ENCODE peak calls at places on chromosomes 3 and 15, in five cellular contexts. T, D, H, A and I are unnamed samples.

GRCh38 chr3:198019115-198019514 is 59.1 kb downstream of the LMLN start:
- DNase-seq in D (no peak), H (no peak), A (no peak), T (no peak), I (no peak)

GRCh38 chr3:139289866-139290524 is 53.8 kb upstream of the MRPS22 start:
- DNase-seq in H (no peak), T (no peak), D (no peak), A (no peak), I (no peak)

GRCh38 chr3:63975705-63976104 is 47.6 kb downstream of the PSMD6 start:
- DNase-seq in D (no peak), T (no peak), H (no peak), A (peak; percentile 61), I (no peak)

GRCh38 chr3:127419140-127419539 is 131.3 kb upstream of the PRR20G start:
- DNase-seq in D (no peak), H (no peak), A (no peak), T (peak; percentile 42), I (no peak)

GRCh38 chr3:45885979-45886711 is at the start of gene CCR9:
- DNase-seq in D (no peak), H (no peak), A (no peak), T (no peak), I (no peak)

GRCh38 chr15:83983634-83984458 is 251.7 kb upstream of the GOLGA6L4 start:
- DNase-seq in D (no peak), T (peak; percentile 44), H (no peak), A (no peak), I (no peak)

GRCh38 chr3:147324356-147324755 is 82.0 kb downstream of the ZIC4 start:
- DNase-seq in T (no peak), H (no peak), D (no peak), A (no peak), I (no peak)

GRCh38 chr3:184805351-184806038 is 6.5 kb upstream of the VPS8 start:
- DNase-seq in H (no peak), A (peak; percentile 28), T (no peak), D (no peak), I (peak; percentile 16)

GRCh38 chr3:133038731-133039398 is 674 bp downstream of the TMEM108 start:
- DNase-seq in D (peak; percentile 42), T (peak; percentile 69), A (no peak), H (no peak), I (peak; percentile 76)

GRCh38 chr3:45870099-45870498 is 16.2 kb upstream of the CCR9 start:
- DNase-seq in H (no peak), A (no peak), T (no peak), D (no peak), I (no peak)

GRCh38 chr15:40252141-40252437 is 13.2 kb downstream of the PAK6 start:
- DNase-seq in T (no peak), D (no peak), H (no peak), A (no peak), I (no peak)

GRCh38 chr3:177498037-177498857 is 301.0 kb upstream of the TBL1XR1 start:
- DNase-seq in A (no peak), T (peak; percentile 19), H (peak; percentile 52), D (no peak), I (no peak)

GRCh38 chr15:78306176-78306774 is 6.9 kb upstream of the SKIC8 start:
- DNase-seq in T (peak; percentile 58), H (peak; percentile 76), D (no peak), A (peak; percentile 78), I (peak; percentile 36)

GRCh38 chr15:60408438-60409105 is 10.8 kb upstream of the ANXA2 start:
- DNase-seq in T (no peak), H (peak; percentile 88), D (no peak), A (peak; percentile 81), I (no peak)

GRCh38 chr15:97858278-97858677 is 102.2 kb upstream of the ARRDC4 start:
- DNase-seq in H (no peak), D (no peak), A (no peak), T (no peak), I (no peak)

GRCh38 chr15:31158858-31159569 is 57.5 kb upstream of the TRPM1 start:
- DNase-seq in D (no peak), H (no peak), T (peak; percentile 37), A (no peak), I (peak; percentile 87)

GRCh38 chr15:39188930-39189329 is 391.9 kb upstream of the THBS1 start:
- DNase-seq in A (peak; percentile 76), H (peak; percentile 89), D (no peak), T (peak; percentile 30), I (peak; percentile 95)

GRCh38 chr3:33063651-33064051 is 33.3 kb downstream of the GLB1 start:
- DNase-seq in D (no peak), H (peak; percentile 23), A (no peak), T (no peak), I (no peak)

GRCh38 chr3:84109911-84110310 is 848.9 kb upstream of the CADM2 start:
- DNase-seq in H (no peak), T (no peak), D (no peak), A (no peak), I (no peak)

GRCh38 chr3:124540550-124541201 is 189.6 kb upstream of the UMPS start:
- DNase-seq in T (no peak), H (no peak), D (no peak), A (no peak), I (no peak)

GRCh38 chr3:186646841-186647240 is 6.6 kb downstream of the FETUB start:
- DNase-seq in A (no peak), H (no peak), T (no peak), D (no peak), I (no peak)

GRCh38 chr15:74382004-74382816 is 14.8 kb upstream of the CYP11A1 start:
- DNase-seq in A (peak; percentile 77), H (peak; percentile 75), D (peak; percentile 85), T (peak; percentile 88), I (peak; percentile 94)

GRCh38 chr3:127431066-127431465 is 143.2 kb upstream of the PRR20G start:
- DNase-seq in T (no peak), D (no peak), H (no peak), A (no peak), I (no peak)

GRCh38 chr3:61788623-61789507 is 227.5 kb downstream of the PTPRG start:
- DNase-seq in A (no peak), T (peak; percentile 70), H (no peak), D (no peak), I (no peak)

GRCh38 chr3:24545917-24546316 is 51.3 kb upstream of the THRB start:
- DNase-seq in D (no peak), T (no peak), A (peak; percentile 38), H (no peak), I (no peak)

GRCh38 chr15:99123706-99124451 is 19.0 kb downstream of the SYNM start:
- DNase-seq in A (peak; percentile 99), H (peak; percentile 96), T (peak; percentile 98), D (peak; percentile 63), I (peak; percentile 25)

GRCh38 chr3:185746470-185746869 is 78.4 kb downstream of the IGF2BP2 start:
- DNase-seq in D (no peak), A (no peak), T (no peak), H (no peak), I (no peak)

GRCh38 chr3:9153763-9154601 is 95.5 kb downstream of the SRGAP3 start:
- DNase-seq in T (peak; percentile 45), H (no peak), A (no peak), D (no peak), I (peak; percentile 15)

GRCh38 chr3:184641430-184641829 is 70.4 kb downstream of the MAGEF1 start:
- DNase-seq in H (no peak), A (no peak), D (no peak), T (no peak), I (no peak)

GRCh38 chr15:34335176-34335575 is 2.4 kb downstream of the SLC12A6 start:
- DNase-seq in T (no peak), H (no peak), A (no peak), D (no peak), I (no peak)

DNA sequence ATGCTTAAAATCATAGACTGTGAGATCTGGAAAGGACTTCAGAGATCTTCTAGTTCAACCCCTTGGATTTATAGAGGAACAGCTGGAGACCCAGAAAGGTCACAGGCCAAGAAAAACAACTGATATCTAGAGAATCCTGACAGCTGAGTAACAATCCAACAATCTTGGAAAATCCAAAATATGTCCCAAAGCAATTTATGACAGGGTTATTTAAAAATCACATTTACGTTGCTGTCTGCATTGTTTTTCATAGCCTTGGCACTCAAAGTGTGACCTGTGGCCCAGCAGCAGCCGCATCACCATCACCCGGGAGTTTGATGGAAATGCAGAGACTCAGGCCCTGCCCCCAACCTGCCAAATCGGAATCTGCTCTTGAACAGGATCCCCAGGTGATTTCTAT is 78.8 kb downstream of the FBN1 start:
- DNase-seq in D (no peak), A (peak; percentile 62), T (no peak), H (peak; percentile 65), I (peak; percentile 95)
- H3K4me1 ChIP-seq in D (peaks cover 11% of the 10 kb centered on the region), A (peaks cover 5% of the 10 kb centered on the region), T (no peaks in the 10 kb centered on the region), H (peaks cover 17% of the 10 kb centered on the region), I (no peaks in the 10 kb centered on the region)

GRCh38 chr15:89749951-89750559 is 994 bp downstream of the MESP1 start:
- DNase-seq in T (no peak), H (no peak), D (no peak), A (no peak), I (no peak)
- H4K8ac ChIP-seq in T (no peak overlapping the region), H (no peak overlapping the region), D (peak overlapping the region; percentile 65), A (no peak overlapping the region), I (no peak overlapping the region)

GRCh38 chr3:48684480-48685143 is 1.1 kb downstream of the NCKIPSD start:
- DNase-seq in A (peak; percentile 51), H (peak; percentile 38), T (no peak), D (no peak), I (no peak)
- H3K4me1 ChIP-seq in A (peaks cover 42% of the 10 kb centered on the region), H (peaks cover 47% of the 10 kb centered on the region), T (peaks cover 2% of the 10 kb centered on the region), D (peaks cover 4% of the 10 kb centered on the region), I (peaks cover 11% of the 10 kb centered on the region)

GRCh38 chr3:50267280-50267913 is 1.6 kb upstream of the SEMA3B start:
- DNase-seq in H (no peak), T (no peak), D (no peak), A (no peak), I (no peak)

GRCh38 chr3:50269460-50269859 is 513 bp downstream of the SEMA3B start:
- DNase-seq in A (no peak), D (no peak), T (no peak), H (no peak), I (no peak)

GRCh38 chr3:50268276-50268675 is 671 bp upstream of the SEMA3B start:
- DNase-seq in A (no peak), H (no peak), D (no peak), T (no peak), I (no peak)

GRCh38 chr3:50269977-50270413 is 1.0 kb downstream of the SEMA3B start:
- DNase-seq in T (no peak), H (peak; percentile 63), A (peak; percentile 42), D (no peak), I (no peak)

DNA sequence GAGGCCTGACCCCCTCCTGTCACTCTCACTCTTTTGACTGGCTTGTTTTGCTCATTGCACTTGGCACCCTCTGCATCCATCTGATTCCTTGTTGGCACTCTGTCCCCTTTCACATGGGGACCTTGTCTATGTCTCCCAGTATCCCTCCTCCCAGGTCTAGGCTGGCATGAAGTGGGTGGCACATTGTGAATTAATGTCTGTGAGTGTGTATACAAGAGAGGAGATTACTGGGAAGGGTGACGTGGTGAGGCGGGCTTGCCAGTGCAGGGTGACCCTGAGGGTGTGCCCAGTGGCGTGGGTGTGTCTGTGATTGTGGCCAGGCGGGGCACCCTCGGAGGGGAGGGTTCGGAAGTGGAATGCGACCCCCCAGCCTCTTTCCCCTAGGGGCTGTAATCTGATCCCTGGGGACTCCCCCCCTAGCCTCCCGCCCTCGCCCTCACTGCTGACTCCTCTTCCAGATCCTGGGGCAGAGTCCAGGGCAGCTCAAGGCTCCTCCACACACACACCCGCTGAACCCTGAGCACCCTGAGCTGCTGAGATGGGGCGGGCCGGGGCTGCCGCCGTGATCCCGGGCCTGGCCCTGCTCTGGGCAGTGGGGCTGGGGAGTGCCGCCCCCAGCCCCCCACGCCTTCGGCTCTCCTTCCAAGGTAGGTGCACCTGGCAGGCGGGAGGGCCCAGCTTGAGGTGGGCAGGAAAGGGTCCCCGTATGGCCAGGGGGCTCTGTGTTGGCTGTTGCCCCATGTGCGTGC is at the start of gene SEMA3B:
- DNase-seq in A (no peak), T (no peak), D (no peak), H (no peak), I (no peak)
- H4K8ac ChIP-seq in A (peak within 1 kb of the TSS; percentile 89), T (no peak within 1 kb of the TSS), D (no peak within 1 kb of the TSS), H (peak within 1 kb of the TSS; percentile 98), I (no peak within 1 kb of the TSS)